ENCODE peak calls at places on chromosomes 11 and 22, in ten cellular contexts. B is GM10248; G is endothelial cell; Y is mucosa of gallbladder; O is stimulated activated CD8-positive, alpha-beta memory T cell treated with anti-CD3 and anti-CD28 coated beads, Interleukin-4, amount 100 ng/mL, for 1 hour; J is AML-193; I is NCI-H345; A is amniotic stem cell; T is H4; E is stimulated activated CD4-positive, alpha-beta T cell treated with anti-CD3 and anti-CD28 coated beads, Interleukin-4, amount 100 ng/mL, for 24 hours. M is an unnamed sample.

GRCh38 chr22:23218053-23218866 is 38.0 kb downstream of the BCR start:
- DNase-seq in B (no peak), G (no peak), Y (no peak), O (no peak), J (no peak), I (no peak), A (no peak), T (no peak), E (no peak), M (no peak)

GRCh38 chr11:73528420-73528819 is 69.5 kb downstream of the FAM168A start:
- DNase-seq in B (no peak), G (no peak), Y (no peak), O (no peak), J (peak), I (no peak), A (no peak), T (no peak), E (no peak), M (no peak)

GRCh38 chr11:68040121-68040956 is 1.5 kb downstream of the TCIRG1 start:
- DNase-seq in B (peak), G (peak), Y (no peak), O (peak), J (peak), I (no peak), A (peak), T (no peak), E (peak), M (peak)

GRCh38 chr11:77687088-77687487 is 49.5 kb upstream of the CLNS1A start:
- DNase-seq in B (no peak), G (no peak), Y (no peak), O (no peak), J (no peak), I (no peak), A (no peak), T (no peak), E (no peak), M (no peak)

GRCh38 chr11:105553015-105553414 is 56.9 kb upstream of the GRIA4 start:
- DNase-seq in B (no peak), G (no peak), Y (no peak), O (no peak), J (no peak), I (no peak), A (no peak), T (peak), E (no peak), M (no peak)

GRCh38 chr11:64251986-64252837 is 882 bp downstream of the PLCB3 start:
- DNase-seq in B (peak), G (peak), Y (no peak), O (no peak), J (no peak), I (peak), A (no peak), T (no peak), E (no peak), M (peak)

GRCh38 chr11:1307998-1308744 is 1.3 kb downstream of the TOLLIP start:
- DNase-seq in B (no peak), G (no peak), Y (no peak), O (no peak), J (no peak), I (no peak), A (no peak), T (peak), E (no peak), M (no peak)

GRCh38 chr22:47052236-47053012 is 290.0 kb downstream of the TBC1D22A start:
- DNase-seq in B (no peak), G (no peak), Y (no peak), O (no peak), J (no peak), I (no peak), A (no peak), T (no peak), E (no peak), M (no peak)

GRCh38 chr11:27795955-27796861 is 96.0 kb upstream of the BDNF start:
- DNase-seq in B (no peak), G (no peak), Y (peak), O (no peak), J (no peak), I (peak), A (no peak), T (peak), E (no peak), M (no peak)

GRCh38 chr11:110759972-110760381 is 47.7 kb upstream of the ARHGAP20 start:
- DNase-seq in B (no peak), G (no peak), Y (peak), O (no peak), J (no peak), I (peak), A (no peak), T (peak), E (no peak), M (no peak)

GRCh38 chr22:44207173-44207980 is 26.7 kb downstream of the PARVG start:
- DNase-seq in B (no peak), G (no peak), Y (no peak), O (no peak), J (no peak), I (no peak), A (no peak), T (no peak), E (no peak), M (no peak)

M was measured in prostate gland.